ENCODE peak calls at places on chromosomes 11 and 22, in five cellular contexts. E is HCT116, S is H1, J is GM12878, R is spleen. L is an unnamed sample.

GRCh38 chr22:22655452-22656108 is 11.2 kb downstream of the GGTLC2 start:
- DNase-seq in E (no peak), S (no peak), J (no peak), R (no peak), L (no peak)

GRCh38 chr22:42717197-42717967 is 3.3 kb downstream of the A4GALT start:
- DNase-seq in E (no peak), S (no peak), J (no peak), R (no peak), L (no peak)

GRCh38 chr11:46421257-46421880 is 29.8 kb upstream of the CHRM4 start:
- DNase-seq in E (no peak), S (no peak), J (no peak), R (no peak), L (no peak)

GRCh38 chr11:112302226-112302868 is 41.7 kb upstream of the PLET1 start:
- DNase-seq in E (no peak), S (no peak), J (no peak), R (no peak), L (no peak)

GRCh38 chr11:12677131-12677530 is 2.9 kb downstream of the TEAD1 start:
- DNase-seq in E (no peak), S (no peak), J (no peak), R (no peak), L (no peak)

GRCh38 chr11:61602775-61603569 is 22.1 kb upstream of the SYT7 start:
- DNase-seq in E (peak; percentile 68), S (no peak), J (no peak), R (no peak), L (peak; percentile 95)

GRCh38 chr22:26568207-26568706 is 21.7 kb downstream of the TPST2 start:
- DNase-seq in E (no peak), S (no peak), J (no peak), R (no peak), L (no peak)

GRCh38 chr11:111001986-111002616 is 243.4 kb upstream of the POU2AF2 start:
- DNase-seq in E (no peak), S (no peak), J (no peak), R (no peak), L (no peak)

GRCh38 chr11:113562981-113563461 is 87.8 kb upstream of the DRD2 start:
- DNase-seq in E (no peak), S (no peak), J (no peak), R (no peak), L (no peak)

GRCh38 chr11:71996946-71997345 is 1.8 kb upstream of the IL18BP start:
- DNase-seq in E (no peak), S (no peak), J (no peak), R (peak; percentile 87), L (peak; percentile 68)

GRCh38 chr11:73375830-73376167 is 400 bp upstream of the RELT start:
- DNase-seq in E (no peak), S (no peak), J (no peak), R (no peak), L (no peak)

GRCh38 chr11:62390237-62390636 is 28.6 kb upstream of the SCGB1A1 start:
- DNase-seq in E (no peak), S (no peak), J (no peak), R (no peak), L (no peak)

GRCh38 chr22:36860821-36861659 is at the start of gene NCF4:
- DNase-seq in E (no peak), S (no peak), J (peak; percentile 94), R (peak; percentile 95), L (peak; percentile 87)

GRCh38 chr11:28107331-28107725 is 628 bp downstream of the KIF18A start:
- DNase-seq in E (no peak), S (no peak), J (peak; percentile 21), R (no peak), L (no peak)

GRCh38 chr22:38415561-38416321 is 39.3 kb downstream of the KCNJ4 start:
- DNase-seq in E (no peak), S (no peak), J (no peak), R (peak; percentile 64), L (peak; percentile 50)

GRCh38 chr11:72144807-72145565 is 9.5 kb downstream of the FOLR3 start:
- DNase-seq in E (no peak), S (no peak), J (no peak), R (no peak), L (no peak)

GRCh38 chr11:106697058-106697457 is 321.2 kb downstream of the GUCY1A2 start:
- DNase-seq in E (no peak), S (no peak), J (no peak), R (no peak), L (no peak)

GRCh38 chr22:35475545-35475944 is 65.1 kb upstream of the RASD2 start:
- DNase-seq in E (no peak), S (no peak), J (no peak), R (no peak), L (no peak)

GRCh38 chr22:25110846-25111578 is 88.6 kb upstream of the CRYBB3 start:
- DNase-seq in E (peak; percentile 72), S (peak; percentile 81), J (peak; percentile 26), R (peak; percentile 78), L (peak; percentile 77)

GRCh38 chr22:39253427-39254070 is 8.8 kb upstream of the PDGFB start:
- DNase-seq in E (peak; percentile 73), S (no peak), J (no peak), R (no peak), L (no peak)

GRCh38 chr11:37280194-37280593 is 682.2 kb upstream of the RAG2 start:
- DNase-seq in E (no peak), S (no peak), J (no peak), R (no peak), L (no peak)

GRCh38 chr11:61116426-61117214 is 14.3 kb downstream of the CD5 start:
- DNase-seq in E (no peak), S (no peak), J (no peak), R (no peak), L (no peak)

GRCh38 chr22:49521787-49522224 is 305.9 kb downstream of the BRD1 start:
- DNase-seq in E (no peak), S (no peak), J (no peak), R (peak; percentile 56), L (peak; percentile 48)
- H3K4me1 ChIP-seq in E (no peaks in the 10 kb centered on the region), S (peaks cover 3% of the 10 kb centered on the region), J (no peaks in the 10 kb centered on the region), R (peaks cover 29% of the 10 kb centered on the region), L (no peaks in the 10 kb centered on the region)

GRCh38 chr11:128392259-128392658 is 195.1 kb downstream of the ETS1 start:
- DNase-seq in E (no peak), S (no peak), J (no peak), R (no peak), L (no peak)

GRCh38 chr11:128390246-128390645 is 197.1 kb downstream of the ETS1 start:
- DNase-seq in E (no peak), S (no peak), J (no peak), R (no peak), L (no peak)

GRCh38 chr11:128389461-128389976 is 197.8 kb downstream of the ETS1 start:
- DNase-seq in E (no peak), S (no peak), J (no peak), R (no peak), L (no peak)

GRCh38 chr11:128391809-128392208 is 195.5 kb downstream of the ETS1 start:
- DNase-seq in E (no peak), S (no peak), J (no peak), R (no peak), L (no peak)

DNA sequence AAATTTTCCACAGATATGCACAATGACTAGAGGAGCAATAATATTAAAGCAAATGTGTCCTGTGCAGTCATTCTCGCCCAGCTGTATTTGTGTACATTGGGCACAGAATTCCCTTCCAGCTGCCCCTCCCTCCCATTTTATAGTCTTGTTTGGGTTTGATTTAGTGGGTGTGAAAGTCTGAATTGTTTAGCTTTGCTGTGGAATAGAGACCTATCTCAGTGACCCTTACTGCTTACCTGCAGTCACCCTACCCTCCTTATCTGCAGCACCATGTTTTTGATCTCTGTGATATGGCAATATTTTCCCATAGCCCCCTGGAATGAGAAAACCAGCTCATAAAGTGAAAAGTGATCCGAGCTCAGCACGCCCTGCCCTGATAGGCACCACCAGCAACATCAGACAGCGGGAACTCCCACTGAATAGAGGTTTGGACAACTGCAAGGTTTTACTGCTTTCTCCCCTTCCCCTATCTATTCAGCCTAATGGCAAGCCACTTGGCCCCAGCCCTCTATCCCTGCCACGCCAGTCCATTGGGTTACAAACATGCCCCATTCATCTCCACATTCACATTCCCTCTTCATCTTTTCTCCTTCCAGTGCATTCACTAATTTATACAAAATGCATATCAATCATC is 199.1 kb downstream of the ETS1 start:
- DNase-seq in E (no peak), S (no peak), J (no peak), R (no peak), L (no peak)
- TF ChIP-seq POLR2AphosphoS5 in E (no peak), S (no peak), J (no peak), R (no peak), L (no peak)

GRCh38 chr11:68533945-68534344 is 73.4 kb downstream of the PPP6R3 start:
- DNase-seq in E (no peak), S (no peak), J (no peak), R (no peak), L (no peak)

GRCh38 chr11:68539370-68539769 is 78.8 kb downstream of the PPP6R3 start:
- DNase-seq in E (no peak), S (no peak), J (no peak), R (no peak), L (no peak)

GRCh38 chr11:68538025-68538424 is 77.5 kb downstream of the PPP6R3 start:
- DNase-seq in E (no peak), S (no peak), J (no peak), R (no peak), L (no peak)

GRCh38 chr11:68535098-68535497 is 74.5 kb downstream of the PPP6R3 start:
- DNase-seq in E (no peak), S (no peak), J (no peak), R (no peak), L (no peak)

DNA sequence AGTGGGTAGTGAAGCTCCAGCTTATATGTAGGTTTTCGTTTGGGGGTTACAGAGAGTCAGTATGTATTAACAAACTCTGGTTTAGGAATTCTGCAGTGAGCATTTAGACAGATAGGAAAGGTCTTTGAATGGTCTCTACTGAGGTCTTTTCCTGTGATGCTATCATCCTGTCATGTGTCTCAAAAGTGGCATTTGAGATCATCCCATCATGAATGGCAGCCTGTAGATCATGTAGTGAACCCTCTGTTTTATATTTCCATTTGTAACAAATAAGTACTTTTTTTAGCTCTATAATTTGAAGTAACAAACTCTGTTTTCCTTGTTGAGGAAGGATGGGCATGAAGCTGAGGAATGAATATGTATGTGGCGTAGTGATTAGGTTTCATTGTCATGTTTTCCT is 76.2 kb downstream of the PPP6R3 start:
- DNase-seq in E (no peak), S (no peak), J (no peak), R (no peak), L (no peak)
- H3K4me1 ChIP-seq in E (no peaks in the 10 kb centered on the region), S (peaks cover 12% of the 10 kb centered on the region), J (no peaks in the 10 kb centered on the region), R (peaks cover 51% of the 10 kb centered on the region), L (no peaks in the 10 kb centered on the region)

GRCh38 chr11:119085523-119085878 is 820 bp downstream of the HMBS start:
- DNase-seq in E (no peak), S (no peak), J (no peak), R (no peak), L (no peak)
- TF ChIP-seq POLR2AphosphoS5 in E (no peak), S (no peak), J (no peak), R (no peak), L (no peak)